ENCODE peak calls at places on chromosomes 16 and 17, in nine cellular contexts. N is iPS-NIHi11; E is MM.1S; G is EL; R is memory B cell; W is stromal cell of bone marrow; A is neuronal stem cell; Y is stimulated activated CD4-positive, alpha-beta T cell treated with anti-CD3 and anti-CD28 coated beads, TNF-alpha, amount 100 ng/mL, for 48 hours; F is adrenal gland. P is an unnamed sample.

GRCh38 chr16:52549011-52549692 is 2.2 kb upstream of the TOX3 start:
- DNase-seq in E (no peak), F (no peak), R (no peak), W (no peak), N (peak), Y (no peak), A (no peak), G (no peak), P (no peak)

GRCh38 chr17:50781167-50781566 is 13.8 kb upstream of the ANKRD40CL start:
- DNase-seq in W (no peak), G (no peak), A (no peak), N (no peak), E (no peak), Y (no peak), R (no peak), F (no peak), P (no peak)

GRCh38 chr17:4073983-4074830 is 68.6 kb downstream of the ZZEF1 start:
- DNase-seq in E (peak), N (no peak), G (no peak), R (peak), F (peak), Y (no peak), A (no peak), W (no peak), P (no peak)

GRCh38 chr17:14866266-14866665 is 398.9 kb downstream of the PMP22 start:
- DNase-seq in G (no peak), F (no peak), Y (no peak), N (no peak), R (no peak), W (peak), E (no peak), A (no peak), P (no peak)

GRCh38 chr17:38585805-38586529 is 19.8 kb downstream of the SRCIN1 start:
- DNase-seq in E (no peak), F (no peak), W (no peak), G (no peak), R (no peak), Y (no peak), N (no peak), A (no peak), P (no peak)

GRCh38 chr17:39867891-39868553 is at the start of gene ZPBP2:
- DNase-seq in E (no peak), G (no peak), A (no peak), Y (peak), R (peak), W (no peak), F (no peak), N (no peak), P (no peak)

GRCh38 chr17:79916506-79916905 is 77.3 kb upstream of the CBX4 start:
- DNase-seq in R (no peak), W (no peak), A (no peak), G (no peak), Y (no peak), E (no peak), N (no peak), F (no peak), P (no peak)

GRCh38 chr17:64406321-64407200 is 15.9 kb upstream of the PECAM1 start:
- DNase-seq in R (no peak), Y (no peak), G (no peak), A (no peak), N (no peak), E (peak), W (no peak), F (peak), P (no peak)

GRCh38 chr17:82603981-82604448 is 44.2 kb downstream of the WDR45B start:
- DNase-seq in G (no peak), N (no peak), W (no peak), Y (no peak), R (no peak), E (no peak), A (no peak), F (peak), P (no peak)

GRCh38 chr17:42315402-42316156 is 27.3 kb downstream of the STAT5A start:
- DNase-seq in E (no peak), F (no peak), N (no peak), Y (no peak), A (no peak), R (peak), W (no peak), G (no peak), P (no peak)

GRCh38 chr17:51097708-51098446 is 22.8 kb downstream of the SPAG9 start:
- DNase-seq in F (no peak), E (peak), N (no peak), G (no peak), W (no peak), R (no peak), A (no peak), Y (no peak), P (no peak)

GRCh38 chr16:75445298-75445697 is 12.0 kb upstream of the CFDP1 start:
- DNase-seq in E (no peak), W (no peak), Y (no peak), A (no peak), F (no peak), N (no peak), R (no peak), G (no peak), P (no peak)

GRCh38 chr17:76995352-76996105 is 127.3 kb downstream of the MGAT5B start:
- DNase-seq in F (no peak), E (no peak), Y (no peak), W (no peak), R (no peak), A (no peak), N (peak), G (no peak), P (no peak)

GRCh38 chr17:7916383-7916677 is 241 bp upstream of the RNF227 start:
- DNase-seq in F (no peak), N (no peak), W (no peak), G (no peak), R (no peak), A (no peak), Y (no peak), E (no peak), P (no peak)

P was measured in stimulated activated CD8-positive, alpha-beta memory T cell treated with anti-CD3 and anti-CD28 coated beads, Interleukin-7, amount 100 ng/mL, for 24 hours.